ENCODE peak calls at places on chromosome 12, in six cellular contexts. One of them, this sample, is unnamed.

GRCh38 chr12:14629832-14630688 is 62.4 kb upstream of the PLBD1 start:
- DNase-seq in LHCN-M2: peak; percentile 71
- DNase-seq in smooth muscle cell of the brain vasculature: peak; percentile 33
- DNase-seq in GM06990: no peak
- DNase-seq in COR-L47: peak; percentile 38
- DNase-seq in iris pigment epithelial cell: peak; percentile 71
- DNase-seq in this sample: no peak

GRCh38 chr12:53267309-53268008 is 640 bp upstream of the ESPL1 start:
- DNase-seq in GM06990: no peak
- DNase-seq in COR-L47: no peak
- DNase-seq in iris pigment epithelial cell: no peak
- DNase-seq in smooth muscle cell of the brain vasculature: no peak
- DNase-seq in LHCN-M2: no peak
- DNase-seq in this sample: no peak

GRCh38 chr12:99020871-99021270 is 375.8 kb downstream of the APAF1 start:
- DNase-seq in GM06990: no peak
- DNase-seq in COR-L47: no peak
- DNase-seq in iris pigment epithelial cell: no peak
- DNase-seq in LHCN-M2: no peak
- DNase-seq in smooth muscle cell of the brain vasculature: no peak
- DNase-seq in this sample: no peak

GRCh38 chr12:4767181-4767580 is 47.0 kb downstream of the GALNT8 start:
- DNase-seq in COR-L47: no peak
- DNase-seq in iris pigment epithelial cell: no peak
- DNase-seq in smooth muscle cell of the brain vasculature: no peak
- DNase-seq in LHCN-M2: no peak
- DNase-seq in GM06990: no peak
- DNase-seq in this sample: no peak

GRCh38 chr12:132549059-132549458 is 59.1 kb downstream of the FBRSL1 start:
- DNase-seq in COR-L47: no peak
- DNase-seq in LHCN-M2: no peak
- DNase-seq in iris pigment epithelial cell: no peak
- DNase-seq in GM06990: no peak
- DNase-seq in smooth muscle cell of the brain vasculature: no peak
- DNase-seq in this sample: no peak

GRCh38 chr12:93563807-93564538 is 8.5 kb upstream of the SOCS2 start:
- DNase-seq in iris pigment epithelial cell: peak; percentile 61
- DNase-seq in COR-L47: no peak
- DNase-seq in LHCN-M2: peak; percentile 45
- DNase-seq in GM06990: no peak
- DNase-seq in smooth muscle cell of the brain vasculature: no peak
- DNase-seq in this sample: no peak

GRCh38 chr12:12686925-12687324 is 9.1 kb downstream of the GPR19 start:
- DNase-seq in COR-L47: no peak
- DNase-seq in iris pigment epithelial cell: peak; percentile 77
- DNase-seq in smooth muscle cell of the brain vasculature: no peak
- DNase-seq in GM06990: no peak
- DNase-seq in LHCN-M2: peak; percentile 54
- DNase-seq in this sample: no peak

GRCh38 chr12:52434096-52434733 is at the start of gene KRT75:
- DNase-seq in LHCN-M2: no peak
- DNase-seq in COR-L47: no peak
- DNase-seq in iris pigment epithelial cell: no peak
- DNase-seq in GM06990: no peak
- DNase-seq in smooth muscle cell of the brain vasculature: no peak
- DNase-seq in this sample: no peak

GRCh38 chr12:12684375-12685106 is 11.4 kb downstream of the GPR19 start:
- DNase-seq in smooth muscle cell of the brain vasculature: no peak
- DNase-seq in LHCN-M2: peak; percentile 40
- DNase-seq in COR-L47: peak; percentile 87
- DNase-seq in GM06990: no peak
- DNase-seq in iris pigment epithelial cell: peak; percentile 53
- DNase-seq in this sample: no peak

GRCh38 chr12:2960432-2960956 is 1.3 kb downstream of the TEAD4 start:
- DNase-seq in COR-L47: no peak
- DNase-seq in iris pigment epithelial cell: peak; percentile 28
- DNase-seq in LHCN-M2: peak; percentile 36
- DNase-seq in smooth muscle cell of the brain vasculature: no peak
- DNase-seq in GM06990: no peak
- DNase-seq in this sample: no peak

GRCh38 chr12:123948401-123949117 is 24.1 kb downstream of the CCDC92 start:
- DNase-seq in LHCN-M2: no peak
- DNase-seq in GM06990: no peak
- DNase-seq in iris pigment epithelial cell: no peak
- DNase-seq in COR-L47: no peak
- DNase-seq in smooth muscle cell of the brain vasculature: no peak
- DNase-seq in this sample: no peak

GRCh38 chr12:79934309-79935020 is 432 bp downstream of the PPP1R12A start:
- DNase-seq in GM06990: no peak
- DNase-seq in COR-L47: no peak
- DNase-seq in smooth muscle cell of the brain vasculature: peak; percentile 12
- DNase-seq in iris pigment epithelial cell: peak; percentile 43
- DNase-seq in LHCN-M2: peak; percentile 55
- DNase-seq in this sample: no peak

GRCh38 chr12:65800928-65801327 is 23.4 kb upstream of the HMGA2 start:
- DNase-seq in GM06990: no peak
- DNase-seq in LHCN-M2: no peak
- DNase-seq in smooth muscle cell of the brain vasculature: no peak
- DNase-seq in COR-L47: no peak
- DNase-seq in iris pigment epithelial cell: peak; percentile 18
- DNase-seq in this sample: no peak

GRCh38 chr12:91657016-91657415 is 474.4 kb upstream of the DCN start:
- DNase-seq in iris pigment epithelial cell: no peak
- DNase-seq in GM06990: no peak
- DNase-seq in smooth muscle cell of the brain vasculature: no peak
- DNase-seq in COR-L47: no peak
- DNase-seq in LHCN-M2: no peak
- DNase-seq in this sample: no peak

GRCh38 chr12:7162691-7163114 is 26.8 kb upstream of the PEX5 start:
- DNase-seq in COR-L47: peak; percentile 55
- DNase-seq in iris pigment epithelial cell: peak; percentile 28
- DNase-seq in LHCN-M2: no peak
- DNase-seq in smooth muscle cell of the brain vasculature: no peak
- DNase-seq in GM06990: no peak
- DNase-seq in this sample: no peak

GRCh38 chr12:57793920-57794319 is 11.3 kb downstream of the TSFM start:
- DNase-seq in iris pigment epithelial cell: peak; percentile 93
- DNase-seq in smooth muscle cell of the brain vasculature: no peak
- DNase-seq in GM06990: no peak
- DNase-seq in COR-L47: no peak
- DNase-seq in LHCN-M2: peak; percentile 76
- DNase-seq in this sample: no peak

GRCh38 chr12:52740591-52740990 is 36.6 kb downstream of the KRT76 start:
- DNase-seq in smooth muscle cell of the brain vasculature: no peak
- DNase-seq in GM06990: no peak
- DNase-seq in LHCN-M2: no peak
- DNase-seq in COR-L47: peak; percentile 55
- DNase-seq in iris pigment epithelial cell: peak; percentile 15
- DNase-seq in this sample: no peak

GRCh38 chr12:90999518-90999917 is 5.3 kb downstream of the EPYC start:
- DNase-seq in GM06990: no peak
- DNase-seq in COR-L47: no peak
- DNase-seq in smooth muscle cell of the brain vasculature: no peak
- DNase-seq in LHCN-M2: peak; percentile 24
- DNase-seq in iris pigment epithelial cell: peak; percentile 43
- DNase-seq in this sample: no peak

GRCh38 chr12:46103691-46104090 is 113.3 kb upstream of the SCAF11 start:
- DNase-seq in GM06990: no peak
- DNase-seq in iris pigment epithelial cell: no peak
- DNase-seq in COR-L47: no peak
- DNase-seq in smooth muscle cell of the brain vasculature: no peak
- DNase-seq in LHCN-M2: no peak
- DNase-seq in this sample: no peak

GRCh38 chr12:8032242-8033152 is at the start of gene FOXJ2:
- DNase-seq in smooth muscle cell of the brain vasculature: no peak
- DNase-seq in COR-L47: peak; percentile 13
- DNase-seq in iris pigment epithelial cell: peak; percentile 67
- DNase-seq in GM06990: peak; percentile 83
- DNase-seq in LHCN-M2: peak; percentile 57
- DNase-seq in this sample: peak; percentile 60

GRCh38 chr12:113727651-113728061 is 238.5 kb downstream of the RBM19 start:
- DNase-seq in LHCN-M2: peak; percentile 19
- DNase-seq in COR-L47: no peak
- DNase-seq in GM06990: no peak
- DNase-seq in smooth muscle cell of the brain vasculature: no peak
- DNase-seq in iris pigment epithelial cell: peak; percentile 2
- DNase-seq in this sample: no peak

GRCh38 chr12:99063182-99063581 is 418.1 kb downstream of the APAF1 start:
- DNase-seq in COR-L47: no peak
- DNase-seq in smooth muscle cell of the brain vasculature: no peak
- DNase-seq in GM06990: no peak
- DNase-seq in iris pigment epithelial cell: no peak
- DNase-seq in LHCN-M2: no peak
- DNase-seq in this sample: no peak

GRCh38 chr12:26338574-26339572 is 143.5 kb downstream of the SSPN start:
- DNase-seq in smooth muscle cell of the brain vasculature: no peak
- DNase-seq in GM06990: no peak
- DNase-seq in COR-L47: no peak
- DNase-seq in LHCN-M2: peak; percentile 77
- DNase-seq in iris pigment epithelial cell: peak; percentile 60
- DNase-seq in this sample: no peak

GRCh38 chr12:105493091-105493615 is 162.7 kb downstream of the C12orf75 start:
- DNase-seq in smooth muscle cell of the brain vasculature: no peak
- DNase-seq in LHCN-M2: no peak
- DNase-seq in iris pigment epithelial cell: peak; percentile 38
- DNase-seq in GM06990: no peak
- DNase-seq in COR-L47: no peak
- DNase-seq in this sample: no peak

GRCh38 chr12:98174410-98174809 is 341.0 kb upstream of the TMPO start:
- DNase-seq in GM06990: no peak
- DNase-seq in iris pigment epithelial cell: no peak
- DNase-seq in LHCN-M2: no peak
- DNase-seq in smooth muscle cell of the brain vasculature: no peak
- DNase-seq in COR-L47: no peak
- DNase-seq in this sample: no peak

GRCh38 chr12:104590002-104590401 is 133.3 kb downstream of the CHST11 start:
- DNase-seq in LHCN-M2: no peak
- DNase-seq in COR-L47: no peak
- DNase-seq in smooth muscle cell of the brain vasculature: no peak
- DNase-seq in iris pigment epithelial cell: no peak
- DNase-seq in GM06990: no peak
- DNase-seq in this sample: no peak

GRCh38 chr12:25313591-25313990 is 62.9 kb upstream of the KRAS start:
- DNase-seq in iris pigment epithelial cell: no peak
- DNase-seq in GM06990: no peak
- DNase-seq in COR-L47: no peak
- DNase-seq in smooth muscle cell of the brain vasculature: no peak
- DNase-seq in LHCN-M2: peak; percentile 56
- DNase-seq in this sample: no peak

GRCh38 chr12:23455283-23455682 is 494.2 kb downstream of the SOX5 start:
- DNase-seq in iris pigment epithelial cell: no peak
- DNase-seq in COR-L47: no peak
- DNase-seq in LHCN-M2: no peak
- DNase-seq in smooth muscle cell of the brain vasculature: no peak
- DNase-seq in GM06990: no peak
- DNase-seq in this sample: no peak

GRCh38 chr12:12510141-12510540 is 52.5 kb downstream of the DUSP16 start:
- DNase-seq in GM06990: no peak
- DNase-seq in COR-L47: no peak
- DNase-seq in smooth muscle cell of the brain vasculature: no peak
- DNase-seq in iris pigment epithelial cell: peak; percentile 39
- DNase-seq in LHCN-M2: peak; percentile 32
- DNase-seq in this sample: no peak

GRCh38 chr12:74689071-74689655 is 151.5 kb downstream of the ATXN7L3B start:
- DNase-seq in iris pigment epithelial cell: peak; percentile 65
- DNase-seq in COR-L47: no peak
- DNase-seq in LHCN-M2: peak; percentile 52
- DNase-seq in smooth muscle cell of the brain vasculature: peak; percentile 40
- DNase-seq in GM06990: peak; percentile 7
- DNase-seq in this sample: no peak

GRCh38 chr12:5230861-5231260 is 187.2 kb downstream of the KCNA5 start:
- DNase-seq in iris pigment epithelial cell: no peak
- DNase-seq in GM06990: no peak
- DNase-seq in COR-L47: no peak
- DNase-seq in smooth muscle cell of the brain vasculature: no peak
- DNase-seq in LHCN-M2: no peak
- DNase-seq in this sample: no peak

GRCh38 chr12:41402804-41403203 is 214.7 kb downstream of the PDZRN4 start:
- DNase-seq in iris pigment epithelial cell: peak; percentile 4
- DNase-seq in LHCN-M2: no peak
- DNase-seq in GM06990: no peak
- DNase-seq in smooth muscle cell of the brain vasculature: no peak
- DNase-seq in COR-L47: no peak
- DNase-seq in this sample: no peak

GRCh38 chr12:65565601-65566560 is 258.4 kb upstream of the HMGA2 start:
- DNase-seq in GM06990: no peak
- DNase-seq in COR-L47: no peak
- DNase-seq in LHCN-M2: peak; percentile 94
- DNase-seq in smooth muscle cell of the brain vasculature: no peak
- DNase-seq in iris pigment epithelial cell: peak; percentile 97
- DNase-seq in this sample: no peak

GRCh38 chr12:89494411-89495231 is 30.0 kb downstream of the GALNT4 start:
- DNase-seq in GM06990: peak; percentile 20
- DNase-seq in smooth muscle cell of the brain vasculature: no peak
- DNase-seq in iris pigment epithelial cell: peak; percentile 51
- DNase-seq in LHCN-M2: peak; percentile 31
- DNase-seq in COR-L47: no peak
- DNase-seq in this sample: no peak

GRCh38 chr12:3777206-3777809 is 24.4 kb upstream of the CRACR2A start:
- DNase-seq in iris pigment epithelial cell: peak; percentile 52
- DNase-seq in LHCN-M2: peak; percentile 49
- DNase-seq in COR-L47: peak; percentile 22
- DNase-seq in GM06990: no peak
- DNase-seq in smooth muscle cell of the brain vasculature: no peak
- DNase-seq in this sample: peak; percentile 19